ENCODE peak calls at places on chromosome 20, in ten cellular contexts. D is effector CD4-positive, alpha-beta T cell; S is pulmonary artery endothelial cell; I is H9; O is activated CD8-positive, alpha-beta memory T cell treated with anti-CD3 and anti-CD28 coated beads for 1 hour; A is colonic mucosa; X is fibroblast of pulmonary artery; J is cardiac fibroblast; R is GM04503; K is NCI-H748 treated with DMSO at 0.1 percent for 48 hours. F is an unnamed sample.

GRCh38 chr20:42836339-42836738 is 353.4 kb downstream of the PTPRT start:
- DNase-seq in A (no peak), J (no peak), I (peak), D (no peak), R (no peak), X (no peak), K (no peak), O (no peak), S (no peak), F (no peak)

GRCh38 chr20:39112196-39112743 is 150.1 kb downstream of the DHX35 start:
- DNase-seq in K (peak), D (no peak), A (no peak), X (peak), S (no peak), I (peak), R (no peak), J (peak), O (no peak), F (peak)

GRCh38 chr20:7151666-7152065 is 384.2 kb downstream of the BMP2 start:
- DNase-seq in K (no peak), R (no peak), J (peak), O (no peak), A (no peak), X (peak), S (no peak), I (no peak), D (no peak), F (peak)

GRCh38 chr20:11267131-11267761 is 593.4 kb upstream of the JAG1 start:
- DNase-seq in A (peak), J (peak), O (no peak), S (peak), D (no peak), I (peak), X (peak), R (peak), K (peak), F (peak)

GRCh38 chr20:37358366-37359150 is 12.6 kb downstream of the SRC start:
- DNase-seq in J (no peak), R (no peak), X (no peak), A (no peak), S (no peak), O (no peak), D (no peak), K (no peak), I (no peak), F (no peak)

GRCh38 chr20:46087161-46087560 is 2.6 kb downstream of the NCOA5 start:
- DNase-seq in O (no peak), S (no peak), I (no peak), X (peak), K (no peak), A (no peak), D (no peak), J (peak), R (no peak), F (no peak)

GRCh38 chr20:39269031-39269461 is 306.9 kb downstream of the DHX35 start:
- DNase-seq in R (no peak), J (peak), S (no peak), K (peak), D (no peak), O (no peak), A (peak), X (peak), I (peak), F (no peak)

GRCh38 chr20:38345643-38346042 is 639 bp upstream of the LBP start:
- DNase-seq in X (no peak), D (no peak), I (no peak), R (no peak), J (no peak), O (no peak), K (no peak), S (no peak), A (no peak), F (no peak)

GRCh38 chr20:61579908-61580307 is 327.8 kb downstream of the CDH4 start:
- DNase-seq in A (no peak), S (no peak), D (no peak), J (no peak), O (no peak), X (no peak), I (no peak), K (no peak), R (no peak), F (no peak)

GRCh38 chr20:38894091-38894847 is 31.9 kb upstream of the FAM83D start:
- DNase-seq in R (no peak), J (no peak), X (no peak), K (no peak), O (no peak), A (no peak), I (no peak), S (no peak), D (no peak), F (no peak)

GRCh38 chr20:48192109-48192508 is 406.8 kb upstream of the SULF2 start:
- DNase-seq in A (peak), R (no peak), O (no peak), X (no peak), K (no peak), S (no peak), J (no peak), D (no peak), I (no peak), F (no peak)

GRCh38 chr20:29410805-29411457 is 1846.5 kb upstream of the DEFB115 start:
- DNase-seq in X (no peak), A (no peak), O (no peak), K (no peak), J (no peak), R (no peak), S (no peak), I (no peak), D (no peak), F (no peak)

GRCh38 chr20:45469336-45470261 is at the start of gene WFDC2:
- DNase-seq in S (no peak), K (no peak), J (no peak), I (peak), R (no peak), A (peak), O (no peak), X (no peak), D (no peak), F (no peak)

GRCh38 chr20:54323227-54323734 is 115.4 kb downstream of the PFDN4 start:
- DNase-seq in D (no peak), O (no peak), K (no peak), I (no peak), R (no peak), A (no peak), J (peak), X (peak), S (no peak), F (no peak)

GRCh38 chr20:61766921-61767610 is 298.6 kb downstream of the TAF4 start:
- DNase-seq in K (no peak), I (no peak), O (no peak), D (no peak), J (no peak), X (no peak), S (no peak), R (no peak), A (no peak), F (no peak)

GRCh38 chr20:52105573-52106422 is 85.8 kb downstream of the ZFP64 start:
- DNase-seq in J (peak), X (peak), I (peak), O (no peak), K (no peak), D (no peak), S (no peak), R (no peak), A (no peak), F (no peak)

GRCh38 chr20:787827-788226 is 19.5 kb upstream of the SLC52A3 start:
- DNase-seq in A (no peak), D (no peak), R (no peak), J (no peak), S (no peak), X (no peak), K (no peak), I (no peak), O (no peak), F (no peak)

GRCh38 chr20:58715709-58716475 is 23.3 kb downstream of the NPEPL1 start:
- DNase-seq in A (peak), J (no peak), R (no peak), I (peak), X (no peak), S (no peak), K (no peak), O (no peak), D (no peak), F (no peak)

GRCh38 chr20:8616792-8617191 is 452.1 kb upstream of the PLCB4 start:
- DNase-seq in I (no peak), D (no peak), J (peak), A (no peak), K (no peak), O (no peak), X (peak), S (no peak), R (peak), F (no peak)

GRCh38 chr20:43974665-43975064 is 60.0 kb downstream of the TOX2 start:
- DNase-seq in A (no peak), X (no peak), K (no peak), D (no peak), J (no peak), O (no peak), R (no peak), S (no peak), I (no peak), F (no peak)

GRCh38 chr20:50305636-50306477 is 115.2 kb downstream of the CEBPB start:
- DNase-seq in J (peak), K (no peak), D (no peak), X (peak), S (no peak), R (no peak), A (peak), I (no peak), O (no peak), F (no peak)

GRCh38 chr20:3160418-3160817 is 753 bp upstream of the FASTKD5 start:
- DNase-seq in R (no peak), X (no peak), J (no peak), I (no peak), D (no peak), S (no peak), K (no peak), O (no peak), A (no peak), F (no peak)

GRCh38 chr20:55515831-55516230 is 489.5 kb downstream of the CBLN4 start:
- DNase-seq in X (no peak), D (no peak), I (no peak), A (no peak), J (no peak), R (no peak), S (no peak), O (no peak), K (no peak), F (no peak)

GRCh38 chr20:32858873-32859372 is at the start of gene EFCAB8:
- DNase-seq in I (peak), O (no peak), X (no peak), A (no peak), K (no peak), R (no peak), S (no peak), J (no peak), D (no peak), F (no peak)

F was measured in stromal cell of bone marrow.